ENCODE peak calls at places on chromosome 11, in six cellular contexts. One of them, this sample, is unnamed.

GRCh38 chr11:36818410-36818809 is 220.4 kb upstream of the RAG2 start:
- DNase-seq in RPMI7951: no peak
- DNase-seq in activated CD8-positive, alpha-beta memory T cell treated with anti-CD3 and anti-CD28 coated beads for 48 hours: no peak
- DNase-seq in CD4-positive, CD25-positive, alpha-beta regulatory T cell: no peak
- DNase-seq in adipocyte: no peak
- DNase-seq in T1000: no peak
- DNase-seq in this sample: no peak

GRCh38 chr11:18700375-18700774 is 1.8 kb downstream of the TMEM86A start:
- DNase-seq in RPMI7951: peak
- DNase-seq in activated CD8-positive, alpha-beta memory T cell treated with anti-CD3 and anti-CD28 coated beads for 48 hours: no peak
- DNase-seq in CD4-positive, CD25-positive, alpha-beta regulatory T cell: no peak
- DNase-seq in adipocyte: no peak
- DNase-seq in T1000: no peak
- DNase-seq in this sample: peak

GRCh38 chr11:126212089-126212660 is 593 bp downstream of the FAM118B start:
- DNase-seq in RPMI7951: peak
- DNase-seq in activated CD8-positive, alpha-beta memory T cell treated with anti-CD3 and anti-CD28 coated beads for 48 hours: no peak
- DNase-seq in CD4-positive, CD25-positive, alpha-beta regulatory T cell: no peak
- DNase-seq in adipocyte: peak
- DNase-seq in T1000: no peak
- DNase-seq in this sample: no peak

GRCh38 chr11:47399860-47400812 is 8.3 kb upstream of the SLC39A13 start:
- DNase-seq in RPMI7951: no peak
- DNase-seq in activated CD8-positive, alpha-beta memory T cell treated with anti-CD3 and anti-CD28 coated beads for 48 hours: no peak
- DNase-seq in CD4-positive, CD25-positive, alpha-beta regulatory T cell: peak
- DNase-seq in adipocyte: no peak
- DNase-seq in T1000: no peak
- DNase-seq in this sample: no peak

GRCh38 chr11:36352919-36353318 is 56.8 kb downstream of the PRR5L start:
- DNase-seq in RPMI7951: no peak
- DNase-seq in activated CD8-positive, alpha-beta memory T cell treated with anti-CD3 and anti-CD28 coated beads for 48 hours: no peak
- DNase-seq in CD4-positive, CD25-positive, alpha-beta regulatory T cell: peak
- DNase-seq in adipocyte: no peak
- DNase-seq in T1000: no peak
- DNase-seq in this sample: no peak

GRCh38 chr11:64131657-64132387 is 34.1 kb downstream of the MACROD1 start:
- DNase-seq in RPMI7951: no peak
- DNase-seq in activated CD8-positive, alpha-beta memory T cell treated with anti-CD3 and anti-CD28 coated beads for 48 hours: no peak
- DNase-seq in CD4-positive, CD25-positive, alpha-beta regulatory T cell: no peak
- DNase-seq in adipocyte: no peak
- DNase-seq in T1000: no peak
- DNase-seq in this sample: peak

GRCh38 chr11:48095779-48096470 is 115.6 kb downstream of the PTPRJ start:
- DNase-seq in RPMI7951: no peak
- DNase-seq in activated CD8-positive, alpha-beta memory T cell treated with anti-CD3 and anti-CD28 coated beads for 48 hours: no peak
- DNase-seq in CD4-positive, CD25-positive, alpha-beta regulatory T cell: no peak
- DNase-seq in adipocyte: no peak
- DNase-seq in T1000: no peak
- DNase-seq in this sample: peak

GRCh38 chr11:12806113-12806512 is 131.9 kb downstream of the TEAD1 start:
- DNase-seq in RPMI7951: no peak
- DNase-seq in activated CD8-positive, alpha-beta memory T cell treated with anti-CD3 and anti-CD28 coated beads for 48 hours: no peak
- DNase-seq in CD4-positive, CD25-positive, alpha-beta regulatory T cell: no peak
- DNase-seq in adipocyte: peak
- DNase-seq in T1000: no peak
- DNase-seq in this sample: no peak

GRCh38 chr11:62560566-62561103 is 13.1 kb downstream of the EEF1G start:
- DNase-seq in RPMI7951: peak
- DNase-seq in activated CD8-positive, alpha-beta memory T cell treated with anti-CD3 and anti-CD28 coated beads for 48 hours: no peak
- DNase-seq in CD4-positive, CD25-positive, alpha-beta regulatory T cell: peak
- DNase-seq in adipocyte: peak
- DNase-seq in T1000: peak
- DNase-seq in this sample: peak

GRCh38 chr11:59426361-59427067 is at the start of gene OR5A2:
- DNase-seq in RPMI7951: no peak
- DNase-seq in activated CD8-positive, alpha-beta memory T cell treated with anti-CD3 and anti-CD28 coated beads for 48 hours: no peak
- DNase-seq in CD4-positive, CD25-positive, alpha-beta regulatory T cell: no peak
- DNase-seq in adipocyte: no peak
- DNase-seq in T1000: no peak
- DNase-seq in this sample: no peak

GRCh38 chr11:118078972-118079411 is 2.1 kb downstream of the TMPRSS4 start:
- DNase-seq in RPMI7951: no peak
- DNase-seq in activated CD8-positive, alpha-beta memory T cell treated with anti-CD3 and anti-CD28 coated beads for 48 hours: no peak
- DNase-seq in CD4-positive, CD25-positive, alpha-beta regulatory T cell: no peak
- DNase-seq in adipocyte: no peak
- DNase-seq in T1000: no peak
- DNase-seq in this sample: no peak

GRCh38 chr11:28743101-28743550 is 634.9 kb downstream of the METTL15 start:
- DNase-seq in RPMI7951: peak
- DNase-seq in activated CD8-positive, alpha-beta memory T cell treated with anti-CD3 and anti-CD28 coated beads for 48 hours: no peak
- DNase-seq in CD4-positive, CD25-positive, alpha-beta regulatory T cell: no peak
- DNase-seq in adipocyte: peak
- DNase-seq in T1000: no peak
- DNase-seq in this sample: no peak

GRCh38 chr11:133477263-133477625 is 55.1 kb downstream of the OPCML start:
- DNase-seq in RPMI7951: no peak
- DNase-seq in activated CD8-positive, alpha-beta memory T cell treated with anti-CD3 and anti-CD28 coated beads for 48 hours: no peak
- DNase-seq in CD4-positive, CD25-positive, alpha-beta regulatory T cell: no peak
- DNase-seq in adipocyte: no peak
- DNase-seq in T1000: no peak
- DNase-seq in this sample: no peak

GRCh38 chr11:47406896-47407745 is 1.3 kb upstream of the SLC39A13 start:
- DNase-seq in RPMI7951: no peak
- DNase-seq in activated CD8-positive, alpha-beta memory T cell treated with anti-CD3 and anti-CD28 coated beads for 48 hours: no peak
- DNase-seq in CD4-positive, CD25-positive, alpha-beta regulatory T cell: no peak
- DNase-seq in adipocyte: peak
- DNase-seq in T1000: no peak
- DNase-seq in this sample: no peak

GRCh38 chr11:2289350-2289749 is 12.4 kb downstream of the C11orf21 start:
- DNase-seq in RPMI7951: no peak
- DNase-seq in activated CD8-positive, alpha-beta memory T cell treated with anti-CD3 and anti-CD28 coated beads for 48 hours: no peak
- DNase-seq in CD4-positive, CD25-positive, alpha-beta regulatory T cell: no peak
- DNase-seq in adipocyte: no peak
- DNase-seq in T1000: no peak
- DNase-seq in this sample: no peak

GRCh38 chr11:132186699-132187098 is 816.3 kb downstream of the NTM start:
- DNase-seq in RPMI7951: no peak
- DNase-seq in activated CD8-positive, alpha-beta memory T cell treated with anti-CD3 and anti-CD28 coated beads for 48 hours: no peak
- DNase-seq in CD4-positive, CD25-positive, alpha-beta regulatory T cell: no peak
- DNase-seq in adipocyte: no peak
- DNase-seq in T1000: no peak
- DNase-seq in this sample: no peak

GRCh38 chr11:68468217-68468828 is 7.8 kb downstream of the PPP6R3 start:
- DNase-seq in RPMI7951: no peak
- DNase-seq in activated CD8-positive, alpha-beta memory T cell treated with anti-CD3 and anti-CD28 coated beads for 48 hours: no peak
- DNase-seq in CD4-positive, CD25-positive, alpha-beta regulatory T cell: peak
- DNase-seq in adipocyte: no peak
- DNase-seq in T1000: no peak
- DNase-seq in this sample: no peak

GRCh38 chr11:122032317-122032716 is 83.7 kb downstream of the BLID start:
- DNase-seq in RPMI7951: peak
- DNase-seq in activated CD8-positive, alpha-beta memory T cell treated with anti-CD3 and anti-CD28 coated beads for 48 hours: no peak
- DNase-seq in CD4-positive, CD25-positive, alpha-beta regulatory T cell: no peak
- DNase-seq in adipocyte: peak
- DNase-seq in T1000: no peak
- DNase-seq in this sample: peak

GRCh38 chr11:124179311-124179710 is 3.8 kb upstream of the OR10D3 start:
- DNase-seq in RPMI7951: no peak
- DNase-seq in activated CD8-positive, alpha-beta memory T cell treated with anti-CD3 and anti-CD28 coated beads for 48 hours: no peak
- DNase-seq in CD4-positive, CD25-positive, alpha-beta regulatory T cell: no peak
- DNase-seq in adipocyte: peak
- DNase-seq in T1000: no peak
- DNase-seq in this sample: no peak

GRCh38 chr11:14259870-14260269 is 99.1 kb downstream of the RRAS2 start:
- DNase-seq in RPMI7951: no peak
- DNase-seq in activated CD8-positive, alpha-beta memory T cell treated with anti-CD3 and anti-CD28 coated beads for 48 hours: no peak
- DNase-seq in CD4-positive, CD25-positive, alpha-beta regulatory T cell: no peak
- DNase-seq in adipocyte: no peak
- DNase-seq in T1000: no peak
- DNase-seq in this sample: no peak

GRCh38 chr11:1131033-1131911 is 26.5 kb upstream of the MUC5AC start:
- DNase-seq in RPMI7951: no peak
- DNase-seq in activated CD8-positive, alpha-beta memory T cell treated with anti-CD3 and anti-CD28 coated beads for 48 hours: no peak
- DNase-seq in CD4-positive, CD25-positive, alpha-beta regulatory T cell: no peak
- DNase-seq in adipocyte: no peak
- DNase-seq in T1000: no peak
- DNase-seq in this sample: no peak

GRCh38 chr11:68309621-68310185 is 2.7 kb upstream of the LRP5 start:
- DNase-seq in RPMI7951: no peak
- DNase-seq in activated CD8-positive, alpha-beta memory T cell treated with anti-CD3 and anti-CD28 coated beads for 48 hours: no peak
- DNase-seq in CD4-positive, CD25-positive, alpha-beta regulatory T cell: no peak
- DNase-seq in adipocyte: no peak
- DNase-seq in T1000: no peak
- DNase-seq in this sample: no peak

GRCh38 chr11:13238879-13239514 is 38.6 kb upstream of the BMAL1 start:
- DNase-seq in RPMI7951: peak
- DNase-seq in activated CD8-positive, alpha-beta memory T cell treated with anti-CD3 and anti-CD28 coated beads for 48 hours: no peak
- DNase-seq in CD4-positive, CD25-positive, alpha-beta regulatory T cell: peak
- DNase-seq in adipocyte: peak
- DNase-seq in T1000: no peak
- DNase-seq in this sample: peak

GRCh38 chr11:86509579-86509978 is 134.9 kb downstream of the CCDC81 start:
- DNase-seq in RPMI7951: no peak
- DNase-seq in activated CD8-positive, alpha-beta memory T cell treated with anti-CD3 and anti-CD28 coated beads for 48 hours: no peak
- DNase-seq in CD4-positive, CD25-positive, alpha-beta regulatory T cell: no peak
- DNase-seq in adipocyte: no peak
- DNase-seq in T1000: no peak
- DNase-seq in this sample: no peak

GRCh38 chr11:70054020-70054419 is 24.1 kb upstream of the ANO1 start:
- DNase-seq in RPMI7951: no peak
- DNase-seq in activated CD8-positive, alpha-beta memory T cell treated with anti-CD3 and anti-CD28 coated beads for 48 hours: no peak
- DNase-seq in CD4-positive, CD25-positive, alpha-beta regulatory T cell: no peak
- DNase-seq in adipocyte: no peak
- DNase-seq in T1000: no peak
- DNase-seq in this sample: no peak

GRCh38 chr11:66337103-66337899 is 1.1 kb upstream of the RIN1 start:
- DNase-seq in RPMI7951: peak
- DNase-seq in activated CD8-positive, alpha-beta memory T cell treated with anti-CD3 and anti-CD28 coated beads for 48 hours: no peak
- DNase-seq in CD4-positive, CD25-positive, alpha-beta regulatory T cell: no peak
- DNase-seq in adipocyte: no peak
- DNase-seq in T1000: peak
- DNase-seq in this sample: peak

GRCh38 chr11:115580927-115581680 is 76.9 kb upstream of the CADM1 start:
- DNase-seq in RPMI7951: peak
- DNase-seq in activated CD8-positive, alpha-beta memory T cell treated with anti-CD3 and anti-CD28 coated beads for 48 hours: no peak
- DNase-seq in CD4-positive, CD25-positive, alpha-beta regulatory T cell: no peak
- DNase-seq in adipocyte: peak
- DNase-seq in T1000: peak
- DNase-seq in this sample: peak

GRCh38 chr11:12862761-12863469 is 146.2 kb upstream of the RASSF10 start:
- DNase-seq in RPMI7951: peak
- DNase-seq in activated CD8-positive, alpha-beta memory T cell treated with anti-CD3 and anti-CD28 coated beads for 48 hours: no peak
- DNase-seq in CD4-positive, CD25-positive, alpha-beta regulatory T cell: no peak
- DNase-seq in adipocyte: peak
- DNase-seq in T1000: no peak
- DNase-seq in this sample: peak

GRCh38 chr11:33147559-33147958 is 13.7 kb downstream of the CSTF3 start:
- DNase-seq in RPMI7951: peak
- DNase-seq in activated CD8-positive, alpha-beta memory T cell treated with anti-CD3 and anti-CD28 coated beads for 48 hours: no peak
- DNase-seq in CD4-positive, CD25-positive, alpha-beta regulatory T cell: no peak
- DNase-seq in adipocyte: no peak
- DNase-seq in T1000: no peak
- DNase-seq in this sample: no peak

GRCh38 chr11:95877288-95877687 is 46.6 kb downstream of the MTMR2 start:
- DNase-seq in RPMI7951: peak
- DNase-seq in activated CD8-positive, alpha-beta memory T cell treated with anti-CD3 and anti-CD28 coated beads for 48 hours: no peak
- DNase-seq in CD4-positive, CD25-positive, alpha-beta regulatory T cell: no peak
- DNase-seq in adipocyte: peak
- DNase-seq in T1000: no peak
- DNase-seq in this sample: peak

GRCh38 chr11:45273509-45273908 is 12.6 kb downstream of the SYT13 start:
- DNase-seq in RPMI7951: no peak
- DNase-seq in activated CD8-positive, alpha-beta memory T cell treated with anti-CD3 and anti-CD28 coated beads for 48 hours: no peak
- DNase-seq in CD4-positive, CD25-positive, alpha-beta regulatory T cell: no peak
- DNase-seq in adipocyte: no peak
- DNase-seq in T1000: no peak
- DNase-seq in this sample: no peak

GRCh38 chr11:9138612-9139579 is 47.5 kb upstream of the SCUBE2 start:
- DNase-seq in RPMI7951: peak
- DNase-seq in activated CD8-positive, alpha-beta memory T cell treated with anti-CD3 and anti-CD28 coated beads for 48 hours: no peak
- DNase-seq in CD4-positive, CD25-positive, alpha-beta regulatory T cell: no peak
- DNase-seq in adipocyte: peak
- DNase-seq in T1000: peak
- DNase-seq in this sample: peak

GRCh38 chr11:120129570-120129969 is 8.3 kb downstream of the TRIM29 start:
- DNase-seq in RPMI7951: no peak
- DNase-seq in activated CD8-positive, alpha-beta memory T cell treated with anti-CD3 and anti-CD28 coated beads for 48 hours: no peak
- DNase-seq in CD4-positive, CD25-positive, alpha-beta regulatory T cell: no peak
- DNase-seq in adipocyte: no peak
- DNase-seq in T1000: no peak
- DNase-seq in this sample: no peak

GRCh38 chr11:86288776-86289507 is 13.1 kb upstream of the HIKESHI start:
- DNase-seq in RPMI7951: no peak
- DNase-seq in activated CD8-positive, alpha-beta memory T cell treated with anti-CD3 and anti-CD28 coated beads for 48 hours: no peak
- DNase-seq in CD4-positive, CD25-positive, alpha-beta regulatory T cell: peak
- DNase-seq in adipocyte: no peak
- DNase-seq in T1000: no peak
- DNase-seq in this sample: peak

GRCh38 chr11:76339217-76339616 is 41.7 kb downstream of the THAP12 start:
- DNase-seq in RPMI7951: no peak
- DNase-seq in activated CD8-positive, alpha-beta memory T cell treated with anti-CD3 and anti-CD28 coated beads for 48 hours: no peak
- DNase-seq in CD4-positive, CD25-positive, alpha-beta regulatory T cell: peak
- DNase-seq in adipocyte: no peak
- DNase-seq in T1000: no peak
- DNase-seq in this sample: no peak

GRCh38 chr11:68146704-68147474 is 25.7 kb upstream of the CHKA start:
- DNase-seq in RPMI7951: peak
- DNase-seq in activated CD8-positive, alpha-beta memory T cell treated with anti-CD3 and anti-CD28 coated beads for 48 hours: no peak
- DNase-seq in CD4-positive, CD25-positive, alpha-beta regulatory T cell: no peak
- DNase-seq in adipocyte: peak
- DNase-seq in T1000: no peak
- DNase-seq in this sample: peak

This sample was measured in myocyte.